ENCODE peak calls at places on chromosome 22, in nine cellular contexts. One of them, this sample, is unnamed.

GRCh38 chr22:23306438-23306921 is 126.2 kb downstream of the BCR start:
- DNase-seq in HCT116: no peak
- DNase-seq in pons: no peak
- DNase-seq in AG08395: no peak
- DNase-seq in transverse colon: no peak
- DNase-seq in stimulated activated naive CD8-positive, alpha-beta T cell treated with anti-CD3 and anti-CD28 coated beads, Interleukin-15, amount 100 ng/mL, for 72 hours: no peak
- DNase-seq in M059J: peak
- DNase-seq in EH: peak
- DNase-seq in activated CD4-positive, alpha-beta T cell treated with anti-CD3 and anti-CD28 coated beads, Interleukin-2, amount 50 U/mL, for 24 hours: no peak
- DNase-seq in this sample: peak

GRCh38 chr22:37228106-37229011 is 15.7 kb downstream of the RAC2 start:
- DNase-seq in HCT116: peak
- DNase-seq in pons: peak
- DNase-seq in AG08395: no peak
- DNase-seq in transverse colon: peak
- DNase-seq in stimulated activated naive CD8-positive, alpha-beta T cell treated with anti-CD3 and anti-CD28 coated beads, Interleukin-15, amount 100 ng/mL, for 72 hours: no peak
- DNase-seq in M059J: peak
- DNase-seq in EH: peak
- DNase-seq in activated CD4-positive, alpha-beta T cell treated with anti-CD3 and anti-CD28 coated beads, Interleukin-2, amount 50 U/mL, for 24 hours: no peak
- DNase-seq in this sample: peak

GRCh38 chr22:41366323-41367014 is 15.3 kb upstream of the TEF start:
- DNase-seq in HCT116: no peak
- DNase-seq in pons: peak
- DNase-seq in AG08395: no peak
- DNase-seq in transverse colon: no peak
- DNase-seq in stimulated activated naive CD8-positive, alpha-beta T cell treated with anti-CD3 and anti-CD28 coated beads, Interleukin-15, amount 100 ng/mL, for 72 hours: no peak
- DNase-seq in M059J: no peak
- DNase-seq in EH: no peak
- DNase-seq in activated CD4-positive, alpha-beta T cell treated with anti-CD3 and anti-CD28 coated beads, Interleukin-2, amount 50 U/mL, for 24 hours: no peak
- DNase-seq in this sample: no peak

GRCh38 chr22:48927591-48927990 is 900.1 kb downstream of the BRD1 start:
- DNase-seq in HCT116: no peak
- DNase-seq in pons: no peak
- DNase-seq in AG08395: no peak
- DNase-seq in transverse colon: no peak
- DNase-seq in stimulated activated naive CD8-positive, alpha-beta T cell treated with anti-CD3 and anti-CD28 coated beads, Interleukin-15, amount 100 ng/mL, for 72 hours: no peak
- DNase-seq in M059J: no peak
- DNase-seq in EH: no peak
- DNase-seq in activated CD4-positive, alpha-beta T cell treated with anti-CD3 and anti-CD28 coated beads, Interleukin-2, amount 50 U/mL, for 24 hours: no peak
- DNase-seq in this sample: no peak

GRCh38 chr22:24683671-24684070 is 80.7 kb downstream of the GGT1 start:
- DNase-seq in HCT116: no peak
- DNase-seq in pons: no peak
- DNase-seq in AG08395: no peak
- DNase-seq in transverse colon: no peak
- DNase-seq in stimulated activated naive CD8-positive, alpha-beta T cell treated with anti-CD3 and anti-CD28 coated beads, Interleukin-15, amount 100 ng/mL, for 72 hours: no peak
- DNase-seq in M059J: no peak
- DNase-seq in EH: peak
- DNase-seq in activated CD4-positive, alpha-beta T cell treated with anti-CD3 and anti-CD28 coated beads, Interleukin-2, amount 50 U/mL, for 24 hours: no peak
- DNase-seq in this sample: no peak

GRCh38 chr22:47835726-47836125 is 1073.3 kb downstream of the TBC1D22A start:
- DNase-seq in HCT116: peak
- DNase-seq in pons: no peak
- DNase-seq in AG08395: peak
- DNase-seq in transverse colon: no peak
- DNase-seq in stimulated activated naive CD8-positive, alpha-beta T cell treated with anti-CD3 and anti-CD28 coated beads, Interleukin-15, amount 100 ng/mL, for 72 hours: no peak
- DNase-seq in M059J: peak
- DNase-seq in EH: peak
- DNase-seq in activated CD4-positive, alpha-beta T cell treated with anti-CD3 and anti-CD28 coated beads, Interleukin-2, amount 50 U/mL, for 24 hours: no peak
- DNase-seq in this sample: no peak

GRCh38 chr22:39563571-39564428 is 6.8 kb upstream of the CACNA1I start:
- DNase-seq in HCT116: no peak
- DNase-seq in pons: no peak
- DNase-seq in AG08395: no peak
- DNase-seq in transverse colon: no peak
- DNase-seq in stimulated activated naive CD8-positive, alpha-beta T cell treated with anti-CD3 and anti-CD28 coated beads, Interleukin-15, amount 100 ng/mL, for 72 hours: no peak
- DNase-seq in M059J: no peak
- DNase-seq in EH: no peak
- DNase-seq in activated CD4-positive, alpha-beta T cell treated with anti-CD3 and anti-CD28 coated beads, Interleukin-2, amount 50 U/mL, for 24 hours: no peak
- DNase-seq in this sample: no peak

GRCh38 chr22:40703174-40703573 is 23.9 kb downstream of the MCHR1 start:
- DNase-seq in HCT116: no peak
- DNase-seq in pons: no peak
- DNase-seq in AG08395: no peak
- DNase-seq in transverse colon: no peak
- DNase-seq in stimulated activated naive CD8-positive, alpha-beta T cell treated with anti-CD3 and anti-CD28 coated beads, Interleukin-15, amount 100 ng/mL, for 72 hours: no peak
- DNase-seq in M059J: no peak
- DNase-seq in EH: no peak
- DNase-seq in activated CD4-positive, alpha-beta T cell treated with anti-CD3 and anti-CD28 coated beads, Interleukin-2, amount 50 U/mL, for 24 hours: no peak
- DNase-seq in this sample: no peak

GRCh38 chr22:42696331-42696967 is 24.2 kb downstream of the A4GALT start:
- DNase-seq in HCT116: no peak
- DNase-seq in pons: no peak
- DNase-seq in AG08395: no peak
- DNase-seq in transverse colon: no peak
- DNase-seq in stimulated activated naive CD8-positive, alpha-beta T cell treated with anti-CD3 and anti-CD28 coated beads, Interleukin-15, amount 100 ng/mL, for 72 hours: no peak
- DNase-seq in M059J: no peak
- DNase-seq in EH: no peak
- DNase-seq in activated CD4-positive, alpha-beta T cell treated with anti-CD3 and anti-CD28 coated beads, Interleukin-2, amount 50 U/mL, for 24 hours: no peak
- DNase-seq in this sample: peak

GRCh38 chr22:46812786-46813185 is 50.3 kb downstream of the TBC1D22A start:
- DNase-seq in HCT116: no peak
- DNase-seq in pons: no peak
- DNase-seq in AG08395: no peak
- DNase-seq in transverse colon: no peak
- DNase-seq in stimulated activated naive CD8-positive, alpha-beta T cell treated with anti-CD3 and anti-CD28 coated beads, Interleukin-15, amount 100 ng/mL, for 72 hours: no peak
- DNase-seq in M059J: no peak
- DNase-seq in EH: no peak
- DNase-seq in activated CD4-positive, alpha-beta T cell treated with anti-CD3 and anti-CD28 coated beads, Interleukin-2, amount 50 U/mL, for 24 hours: no peak
- DNase-seq in this sample: no peak

GRCh38 chr22:24429411-24430365 is 2.3 kb downstream of the ADORA2A start:
- DNase-seq in HCT116: no peak
- DNase-seq in pons: no peak
- DNase-seq in AG08395: no peak
- DNase-seq in transverse colon: no peak
- DNase-seq in stimulated activated naive CD8-positive, alpha-beta T cell treated with anti-CD3 and anti-CD28 coated beads, Interleukin-15, amount 100 ng/mL, for 72 hours: peak
- DNase-seq in M059J: peak
- DNase-seq in EH: peak
- DNase-seq in activated CD4-positive, alpha-beta T cell treated with anti-CD3 and anti-CD28 coated beads, Interleukin-2, amount 50 U/mL, for 24 hours: no peak
- DNase-seq in this sample: peak

GRCh38 chr22:45475876-45476514 is 26.7 kb upstream of the FBLN1 start:
- DNase-seq in HCT116: no peak
- DNase-seq in pons: peak
- DNase-seq in AG08395: peak
- DNase-seq in transverse colon: no peak
- DNase-seq in stimulated activated naive CD8-positive, alpha-beta T cell treated with anti-CD3 and anti-CD28 coated beads, Interleukin-15, amount 100 ng/mL, for 72 hours: no peak
- DNase-seq in M059J: no peak
- DNase-seq in EH: peak
- DNase-seq in activated CD4-positive, alpha-beta T cell treated with anti-CD3 and anti-CD28 coated beads, Interleukin-2, amount 50 U/mL, for 24 hours: no peak
- DNase-seq in this sample: no peak

GRCh38 chr22:40462195-40462988 is 92.0 kb downstream of the SGSM3 start:
- DNase-seq in HCT116: no peak
- DNase-seq in pons: peak
- DNase-seq in AG08395: no peak
- DNase-seq in transverse colon: no peak
- DNase-seq in stimulated activated naive CD8-positive, alpha-beta T cell treated with anti-CD3 and anti-CD28 coated beads, Interleukin-15, amount 100 ng/mL, for 72 hours: no peak
- DNase-seq in M059J: no peak
- DNase-seq in EH: no peak
- DNase-seq in activated CD4-positive, alpha-beta T cell treated with anti-CD3 and anti-CD28 coated beads, Interleukin-2, amount 50 U/mL, for 24 hours: no peak
- DNase-seq in this sample: no peak

GRCh38 chr22:44573451-44573850 is 75.4 kb upstream of the RTL6 start:
- DNase-seq in HCT116: no peak
- DNase-seq in pons: no peak
- DNase-seq in AG08395: no peak
- DNase-seq in transverse colon: no peak
- DNase-seq in stimulated activated naive CD8-positive, alpha-beta T cell treated with anti-CD3 and anti-CD28 coated beads, Interleukin-15, amount 100 ng/mL, for 72 hours: no peak
- DNase-seq in M059J: no peak
- DNase-seq in EH: no peak
- DNase-seq in activated CD4-positive, alpha-beta T cell treated with anti-CD3 and anti-CD28 coated beads, Interleukin-2, amount 50 U/mL, for 24 hours: no peak
- DNase-seq in this sample: no peak

GRCh38 chr22:47038206-47038835 is 275.9 kb downstream of the TBC1D22A start:
- DNase-seq in HCT116: no peak
- DNase-seq in pons: no peak
- DNase-seq in AG08395: no peak
- DNase-seq in transverse colon: no peak
- DNase-seq in stimulated activated naive CD8-positive, alpha-beta T cell treated with anti-CD3 and anti-CD28 coated beads, Interleukin-15, amount 100 ng/mL, for 72 hours: no peak
- DNase-seq in M059J: no peak
- DNase-seq in EH: no peak
- DNase-seq in activated CD4-positive, alpha-beta T cell treated with anti-CD3 and anti-CD28 coated beads, Interleukin-2, amount 50 U/mL, for 24 hours: no peak
- DNase-seq in this sample: peak

GRCh38 chr22:28207281-28208030 is 288.4 kb upstream of the PITPNB start:
- DNase-seq in HCT116: no peak
- DNase-seq in pons: no peak
- DNase-seq in AG08395: no peak
- DNase-seq in transverse colon: no peak
- DNase-seq in stimulated activated naive CD8-positive, alpha-beta T cell treated with anti-CD3 and anti-CD28 coated beads, Interleukin-15, amount 100 ng/mL, for 72 hours: no peak
- DNase-seq in M059J: peak
- DNase-seq in EH: peak
- DNase-seq in activated CD4-positive, alpha-beta T cell treated with anti-CD3 and anti-CD28 coated beads, Interleukin-2, amount 50 U/mL, for 24 hours: no peak
- DNase-seq in this sample: no peak

GRCh38 chr22:45882881-45883810 is 93.8 kb downstream of the WNT7B start:
- DNase-seq in HCT116: no peak
- DNase-seq in pons: no peak
- DNase-seq in AG08395: no peak
- DNase-seq in transverse colon: no peak
- DNase-seq in stimulated activated naive CD8-positive, alpha-beta T cell treated with anti-CD3 and anti-CD28 coated beads, Interleukin-15, amount 100 ng/mL, for 72 hours: no peak
- DNase-seq in M059J: no peak
- DNase-seq in EH: no peak
- DNase-seq in activated CD4-positive, alpha-beta T cell treated with anti-CD3 and anti-CD28 coated beads, Interleukin-2, amount 50 U/mL, for 24 hours: no peak
- DNase-seq in this sample: peak

GRCh38 chr22:37345863-37346514 is 63.7 kb downstream of the CYTH4 start:
- DNase-seq in HCT116: no peak
- DNase-seq in pons: peak
- DNase-seq in AG08395: peak
- DNase-seq in transverse colon: peak
- DNase-seq in stimulated activated naive CD8-positive, alpha-beta T cell treated with anti-CD3 and anti-CD28 coated beads, Interleukin-15, amount 100 ng/mL, for 72 hours: no peak
- DNase-seq in M059J: peak
- DNase-seq in EH: peak
- DNase-seq in activated CD4-positive, alpha-beta T cell treated with anti-CD3 and anti-CD28 coated beads, Interleukin-2, amount 50 U/mL, for 24 hours: no peak
- DNase-seq in this sample: no peak

GRCh38 chr22:29470159-29470855 is 9.7 kb upstream of the NEFH start:
- DNase-seq in HCT116: peak
- DNase-seq in pons: peak
- DNase-seq in AG08395: peak
- DNase-seq in transverse colon: peak
- DNase-seq in stimulated activated naive CD8-positive, alpha-beta T cell treated with anti-CD3 and anti-CD28 coated beads, Interleukin-15, amount 100 ng/mL, for 72 hours: peak
- DNase-seq in M059J: peak
- DNase-seq in EH: peak
- DNase-seq in activated CD4-positive, alpha-beta T cell treated with anti-CD3 and anti-CD28 coated beads, Interleukin-2, amount 50 U/mL, for 24 hours: peak
- DNase-seq in this sample: peak

GRCh38 chr22:38728899-38729796 is 23.4 kb downstream of the GTPBP1 start:
- DNase-seq in HCT116: no peak
- DNase-seq in pons: no peak
- DNase-seq in AG08395: no peak
- DNase-seq in transverse colon: no peak
- DNase-seq in stimulated activated naive CD8-positive, alpha-beta T cell treated with anti-CD3 and anti-CD28 coated beads, Interleukin-15, amount 100 ng/mL, for 72 hours: no peak
- DNase-seq in M059J: no peak
- DNase-seq in EH: no peak
- DNase-seq in activated CD4-positive, alpha-beta T cell treated with anti-CD3 and anti-CD28 coated beads, Interleukin-2, amount 50 U/mL, for 24 hours: no peak
- DNase-seq in this sample: peak

GRCh38 chr22:49555526-49555925 is 272.1 kb downstream of the BRD1 start:
- DNase-seq in HCT116: no peak
- DNase-seq in pons: no peak
- DNase-seq in AG08395: no peak
- DNase-seq in transverse colon: peak
- DNase-seq in stimulated activated naive CD8-positive, alpha-beta T cell treated with anti-CD3 and anti-CD28 coated beads, Interleukin-15, amount 100 ng/mL, for 72 hours: no peak
- DNase-seq in M059J: no peak
- DNase-seq in EH: no peak
- DNase-seq in activated CD4-positive, alpha-beta T cell treated with anti-CD3 and anti-CD28 coated beads, Interleukin-2, amount 50 U/mL, for 24 hours: no peak
- DNase-seq in this sample: peak

GRCh38 chr22:39665229-39665628 is 94.7 kb downstream of the CACNA1I start:
- DNase-seq in HCT116: no peak
- DNase-seq in pons: no peak
- DNase-seq in AG08395: peak
- DNase-seq in transverse colon: no peak
- DNase-seq in stimulated activated naive CD8-positive, alpha-beta T cell treated with anti-CD3 and anti-CD28 coated beads, Interleukin-15, amount 100 ng/mL, for 72 hours: no peak
- DNase-seq in M059J: peak
- DNase-seq in EH: no peak
- DNase-seq in activated CD4-positive, alpha-beta T cell treated with anti-CD3 and anti-CD28 coated beads, Interleukin-2, amount 50 U/mL, for 24 hours: no peak
- DNase-seq in this sample: no peak

GRCh38 chr22:30826670-30827355 is 132.1 kb downstream of the OSBP2 start:
- DNase-seq in HCT116: no peak
- DNase-seq in pons: no peak
- DNase-seq in AG08395: no peak
- DNase-seq in transverse colon: no peak
- DNase-seq in stimulated activated naive CD8-positive, alpha-beta T cell treated with anti-CD3 and anti-CD28 coated beads, Interleukin-15, amount 100 ng/mL, for 72 hours: peak
- DNase-seq in M059J: no peak
- DNase-seq in EH: no peak
- DNase-seq in activated CD4-positive, alpha-beta T cell treated with anti-CD3 and anti-CD28 coated beads, Interleukin-2, amount 50 U/mL, for 24 hours: no peak
- DNase-seq in this sample: peak

This sample was measured in kidney.